ENCODE peak calls at places on chromosome 9, in nine cellular contexts. M is Peyer's patch, X is transverse colon, H is prostate gland, T is K562, O is GM12892, U is uterus, S is IMR-90, I is ovary. L is an unnamed sample.

GRCh38 chr9:129402931-129403742 is 217.8 kb downstream of the C9orf50 start:
- DNase-seq in M (no peak), X (no peak), H (no peak), T (no peak), O (no peak), U (no peak), S (no peak), I (no peak), L (no peak)

GRCh38 chr9:86925686-86926085 is 21.6 kb downstream of the GAS1 start:
- DNase-seq in M (no peak), X (no peak), H (no peak), T (no peak), O (no peak), U (no peak), S (peak; percentile 33), I (no peak), L (no peak)

GRCh38 chr9:122095010-122095767 is 2.1 kb upstream of the TTLL11 start:
- DNase-seq in M (no peak), X (peak; percentile 56), H (peak; percentile 34), T (peak; percentile 38), O (no peak), U (peak; percentile 46), S (peak; percentile 65), I (peak; percentile 49), L (peak; percentile 71)

GRCh38 chr9:117494401-117495130 is 79.7 kb upstream of the ASTN2 start:
- DNase-seq in M (no peak), X (no peak), H (no peak), T (no peak), O (no peak), U (no peak), S (no peak), I (no peak), L (no peak)

GRCh38 chr9:27426717-27427645 is 97.1 kb upstream of the IFNK start:
- DNase-seq in M (no peak), X (no peak), H (no peak), T (no peak), O (no peak), U (no peak), S (peak; percentile 18), I (no peak), L (peak; percentile 61)

GRCh38 chr9:88746029-88746743 is 211.2 kb downstream of the NXNL2 start:
- DNase-seq in M (no peak), X (peak; percentile 40), H (no peak), T (no peak), O (no peak), U (peak; percentile 70), S (peak; percentile 95), I (peak; percentile 45), L (peak; percentile 46)

GRCh38 chr9:116298249-116298648 is 144.7 kb downstream of the PAPPA start:
- DNase-seq in M (no peak), X (no peak), H (no peak), T (no peak), O (no peak), U (no peak), S (no peak), I (no peak), L (no peak)

GRCh38 chr9:103530934-103531333 is 535.8 kb downstream of the CYLC2 start:
- DNase-seq in M (no peak), X (no peak), H (no peak), T (no peak), O (no peak), U (no peak), S (no peak), I (no peak), L (no peak)

GRCh38 chr9:95070549-95071021 is 246.9 kb downstream of the FANCC start:
- DNase-seq in M (no peak), X (no peak), H (no peak), T (no peak), O (no peak), U (no peak), S (no peak), I (no peak), L (no peak)

GRCh38 chr9:107489144-107489673 is 360 bp downstream of the KLF4 start:
- DNase-seq in M (no peak), X (peak; percentile 31), H (no peak), T (no peak), O (no peak), U (no peak), S (no peak), I (no peak), L (peak; percentile 49)

GRCh38 chr9:100186356-100186755 is 87.3 kb downstream of the INVS start:
- DNase-seq in M (no peak), X (no peak), H (no peak), T (no peak), O (no peak), U (no peak), S (no peak), I (no peak), L (no peak)

GRCh38 chr9:110712955-110713354 is 44.4 kb downstream of the MUSK start:
- DNase-seq in M (no peak), X (no peak), H (no peak), T (no peak), O (no peak), U (no peak), S (peak; percentile 59), I (no peak), L (no peak)

GRCh38 chr9:131432597-131433301 is 38.9 kb downstream of the PRRC2B start:
- DNase-seq in M (no peak), X (no peak), H (no peak), T (no peak), O (no peak), U (no peak), S (peak; percentile 97), I (no peak), L (no peak)

GRCh38 chr9:83231039-83231438 is 168.1 kb upstream of the RASEF start:
- DNase-seq in M (no peak), X (no peak), H (no peak), T (no peak), O (no peak), U (no peak), S (no peak), I (no peak), L (no peak)

GRCh38 chr9:17065062-17065461 is 69.8 kb upstream of the CNTLN start:
- DNase-seq in M (no peak), X (no peak), H (no peak), T (no peak), O (no peak), U (no peak), S (peak; percentile 33), I (no peak), L (no peak)

GRCh38 chr9:137878957-137879555 is 1.5 kb downstream of the CACNA1B start:
- DNase-seq in M (no peak), X (no peak), H (no peak), T (no peak), O (no peak), U (no peak), S (no peak), I (no peak), L (no peak)

GRCh38 chr9:23005061-23005690 is 558.6 kb downstream of the DMRTA1 start:
- DNase-seq in M (no peak), X (no peak), H (no peak), T (no peak), O (no peak), U (no peak), S (no peak), I (no peak), L (no peak)

GRCh38 chr9:108547736-108548135 is 308.1 kb downstream of the ACTL7B start:
- DNase-seq in M (no peak), X (no peak), H (no peak), T (no peak), O (no peak), U (no peak), S (no peak), I (no peak), L (no peak)

GRCh38 chr9:13412323-13412722 is 132.8 kb upstream of the MPDZ start:
- DNase-seq in M (no peak), X (no peak), H (no peak), T (peak; percentile 5), O (no peak), U (no peak), S (no peak), I (peak; percentile 24), L (no peak)
- TF ChIP-seq POLR2A in M (no peak), X (no peak), H (no peak), T (no peak), O (no peak), U (no peak), S (no peak), I (no peak), L (no peak)

DNA sequence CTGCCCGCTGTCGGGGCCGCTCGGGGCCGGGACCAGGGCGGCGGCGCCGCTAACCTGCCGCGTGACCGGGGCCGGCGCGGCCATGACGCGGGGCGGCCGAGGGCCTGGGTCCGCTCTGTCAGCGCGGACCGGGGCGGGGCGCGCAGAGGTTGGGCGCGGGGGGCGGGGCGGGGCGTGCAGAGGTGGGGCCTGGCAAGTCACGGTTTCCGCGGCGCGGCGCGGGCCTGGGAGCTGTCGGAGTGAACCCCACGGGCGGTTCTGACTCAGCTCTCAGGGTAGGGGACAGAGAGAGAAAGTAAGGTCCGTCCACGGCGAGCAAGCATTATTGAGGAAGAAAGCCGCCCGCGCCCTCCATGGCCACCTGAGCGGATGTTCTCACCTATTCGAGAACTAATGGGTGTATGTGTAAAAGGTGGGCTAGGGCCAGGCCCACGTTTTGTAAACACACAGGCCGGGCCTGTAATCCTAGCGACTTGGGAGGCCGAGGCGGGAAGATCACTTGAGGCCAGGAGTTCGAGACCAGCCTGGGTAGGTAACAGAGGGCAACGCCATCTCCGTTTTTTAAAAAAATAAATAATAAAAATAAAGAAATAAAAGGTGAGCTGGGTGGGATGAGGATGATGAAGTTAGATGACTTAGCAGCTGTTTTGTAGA is at the start of gene PRXL2C:
- DNase-seq in M (peak; percentile 94), X (peak; percentile 90), H (peak; percentile 84), T (peak; percentile 87), O (peak; percentile 34), U (peak; percentile 87), S (peak; percentile 52), I (peak; percentile 87), L (peak; percentile 90)
- TF ChIP-seq POLR2A in M (peak; percentile 29), X (no peak), H (no peak), T (peak; percentile 60), O (no peak), U (peak; percentile 42), S (no peak), I (no peak), L (peak; percentile 54)

GRCh38 chr9:133353548-133353947 is 2.7 kb downstream of the SURF1 start:
- DNase-seq in M (no peak), X (no peak), H (no peak), T (no peak), O (no peak), U (no peak), S (no peak), I (no peak), L (no peak)
- TF ChIP-seq POLR2A in M (no peak), X (no peak), H (no peak), T (no peak), O (peak; percentile 19), U (no peak), S (no peak), I (no peak), L (no peak)

DNA sequence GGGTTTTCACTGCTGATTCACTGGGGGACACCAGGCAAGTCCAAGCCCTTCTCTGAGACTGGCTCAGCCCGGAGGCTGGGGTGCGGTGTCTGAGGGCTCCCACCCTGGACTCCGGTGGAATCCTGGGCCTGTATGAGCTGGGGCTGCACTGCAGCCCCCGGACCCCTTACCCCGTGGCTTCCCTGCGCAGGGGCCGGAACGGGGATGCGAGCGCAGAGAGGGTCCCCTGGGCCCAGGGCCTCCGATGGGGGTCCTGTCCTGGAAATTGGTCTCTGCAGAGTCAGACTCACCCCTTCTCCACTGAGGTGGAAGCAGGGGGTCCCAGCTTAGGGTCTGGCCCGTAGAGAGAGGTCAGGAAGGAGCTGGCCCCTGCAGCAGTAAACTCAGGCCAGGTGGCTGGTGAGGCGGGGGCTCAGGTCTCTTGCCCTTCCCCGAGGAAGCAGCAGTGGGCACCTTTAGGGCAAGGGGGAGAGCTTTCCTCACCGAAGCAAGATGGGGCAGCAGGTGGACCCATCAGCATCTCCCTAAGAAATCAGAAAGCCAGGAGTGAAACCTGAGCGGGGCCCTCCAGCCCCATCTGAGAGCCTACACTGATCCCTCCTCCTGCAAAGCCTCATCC is 1.6 kb upstream of the VAV2 start:
- DNase-seq in M (peak; percentile 52), X (no peak), H (no peak), T (no peak), O (no peak), U (no peak), S (no peak), I (no peak), L (no peak)
- TF ChIP-seq POLR2A in M (no peak), X (no peak), H (no peak), T (no peak), O (no peak), U (no peak), S (no peak), I (no peak), L (no peak)

L was measured in H54.